ENCODE peak calls at places on chromosomes 1 and 21, in ten cellular contexts. C, Q, L, N, T, G, K, V, U and J are unnamed samples.

GRCh38 chr1:45569962-45570581 is 13.8 kb upstream of the NASP start:
- DNase-seq in C (peak), Q (peak), L (peak), N (peak), T (peak), G (peak), K (peak), V (peak), U (peak), J (peak)

GRCh38 chr1:84286071-84286470 is 15.4 kb upstream of the SAMD13 start:
- DNase-seq in C (no peak), Q (no peak), L (no peak), N (no peak), T (peak), G (no peak), K (no peak), V (no peak), U (no peak), J (no peak)

GRCh38 chr1:13828454-13829151 is 128.6 kb downstream of the PRDM2 start:
- DNase-seq in C (no peak), Q (no peak), L (no peak), N (peak), T (no peak), G (peak), K (peak), V (peak), U (peak), J (peak)

GRCh38 chr1:117671781-117672501 is 66.1 kb downstream of the TENT5C start:
- DNase-seq in C (no peak), Q (no peak), L (no peak), N (no peak), T (no peak), G (no peak), K (peak), V (peak), U (no peak), J (no peak)

GRCh38 chr1:111467805-111468716 is 5.7 kb upstream of the C1orf162 start:
- DNase-seq in C (no peak), Q (no peak), L (no peak), N (no peak), T (no peak), G (no peak), K (no peak), V (no peak), U (peak), J (no peak)

GRCh38 chr1:166960871-166961474 is 14.4 kb downstream of the ILDR2 start:
- DNase-seq in C (no peak), Q (no peak), L (no peak), N (no peak), T (no peak), G (no peak), K (no peak), V (no peak), U (no peak), J (no peak)

GRCh38 chr1:6614953-6615785 is 1.6 kb downstream of the PHF13 start:
- DNase-seq in C (peak), Q (no peak), L (no peak), N (no peak), T (no peak), G (no peak), K (peak), V (peak), U (no peak), J (no peak)

GRCh38 chr1:71298633-71299032 is 217.8 kb upstream of the ZRANB2 start:
- DNase-seq in C (no peak), Q (no peak), L (no peak), N (no peak), T (no peak), G (no peak), K (no peak), V (no peak), U (no peak), J (no peak)

GRCh38 chr21:38903578-38904193 is 98.0 kb downstream of the ETS2 start:
- DNase-seq in C (no peak), Q (no peak), L (no peak), N (no peak), T (no peak), G (no peak), K (no peak), V (peak), U (no peak), J (no peak)

GRCh38 chr21:38958940-38959685 is 153.4 kb downstream of the ETS2 start:
- DNase-seq in C (no peak), Q (no peak), L (no peak), N (peak), T (peak), G (peak), K (no peak), V (no peak), U (no peak), J (no peak)

GRCh38 chr1:29746076-29746665 is 509.8 kb downstream of the PTPRU start:
- DNase-seq in C (no peak), Q (no peak), L (no peak), N (no peak), T (no peak), G (no peak), K (no peak), V (peak), U (no peak), J (no peak)

GRCh38 chr1:202047977-202048376 is 37.6 kb downstream of the ELF3 start:
- DNase-seq in C (no peak), Q (no peak), L (no peak), N (no peak), T (no peak), G (no peak), K (no peak), V (no peak), U (no peak), J (no peak)

GRCh38 chr1:67650061-67650460 is 34.9 kb upstream of the GADD45A start:
- DNase-seq in C (no peak), Q (no peak), L (no peak), N (no peak), T (no peak), G (no peak), K (no peak), V (no peak), U (no peak), J (no peak)

GRCh38 chr1:183735069-183735860 is 69.7 kb upstream of the RGL1 start:
- DNase-seq in C (no peak), Q (no peak), L (no peak), N (no peak), T (peak), G (no peak), K (no peak), V (no peak), U (no peak), J (no peak)

GRCh38 chr21:45279446-45280177 is 8.1 kb downstream of the POFUT2 start:
- DNase-seq in C (no peak), Q (no peak), L (no peak), N (no peak), T (no peak), G (no peak), K (no peak), V (no peak), U (no peak), J (no peak)

GRCh38 chr21:36627242-36627641 is 71.7 kb upstream of the SIM2 start:
- DNase-seq in C (no peak), Q (no peak), L (no peak), N (no peak), T (peak), G (no peak), K (no peak), V (no peak), U (no peak), J (no peak)

GRCh38 chr21:44370027-44370735 is 16.8 kb downstream of the TRPM2 start:
- DNase-seq in C (no peak), Q (no peak), L (peak), N (peak), T (peak), G (peak), K (peak), V (no peak), U (no peak), J (no peak)

GRCh38 chr1:176643536-176643935 is 180.6 kb downstream of the PAPPA2 start:
- DNase-seq in C (no peak), Q (no peak), L (peak), N (no peak), T (peak), G (no peak), K (no peak), V (no peak), U (no peak), J (no peak)

GRCh38 chr1:178513278-178513983 is 522 bp downstream of the TEX35 start:
- DNase-seq in C (no peak), Q (no peak), L (no peak), N (no peak), T (peak), G (no peak), K (no peak), V (no peak), U (no peak), J (no peak)

GRCh38 chr21:42163511-42163863 is 55.5 kb upstream of the ABCG1 start:
- DNase-seq in C (no peak), Q (no peak), L (no peak), N (no peak), T (no peak), G (no peak), K (no peak), V (peak), U (no peak), J (no peak)

GRCh38 chr21:42975886-42976608 is 1.7 kb downstream of the PKNOX1 start:
- DNase-seq in C (no peak), Q (no peak), L (peak), N (no peak), T (no peak), G (no peak), K (no peak), V (no peak), U (peak), J (no peak)

GRCh38 chr1:51570063-51570720 is 46.7 kb upstream of the OSBPL9 start:
- DNase-seq in C (no peak), Q (no peak), L (no peak), N (peak), T (no peak), G (no peak), K (no peak), V (no peak), U (peak), J (no peak)

GRCh38 chr1:204623365-204623893 is 62.1 kb downstream of the LRRN2 start:
- DNase-seq in C (no peak), Q (no peak), L (no peak), N (no peak), T (peak), G (peak), K (peak), V (no peak), U (no peak), J (no peak)

GRCh38 chr21:44817506-44817880 is 369 bp downstream of the SUMO3 start:
- DNase-seq in C (peak), Q (peak), L (peak), N (peak), T (peak), G (peak), K (peak), V (peak), U (peak), J (peak)

GRCh38 chr1:191065771-191066170 is 588.1 kb upstream of the BRINP3 start:
- DNase-seq in C (no peak), Q (no peak), L (no peak), N (no peak), T (no peak), G (no peak), K (no peak), V (no peak), U (no peak), J (no peak)